ENCODE peak calls at places on chromosomes 13 and 19, in four cellular contexts. One of them, this sample, is unnamed.

GRCh38 chr19:4140237-4140711 is 13.2 kb upstream of the CREB3L3 start:
- DNase-seq in SK-N-SH: peak
- DNase-seq in K562: peak
- DNase-seq in WTC11: peak
- DNase-seq in this sample: no peak

GRCh38 chr13:109361562-109361961 is 424.8 kb downstream of the IRS2 start:
- DNase-seq in SK-N-SH: peak
- DNase-seq in WTC11: no peak
- DNase-seq in K562: no peak
- DNase-seq in this sample: no peak

GRCh38 chr19:18699403-18700054 is 16.0 kb downstream of the CRTC1 start:
- DNase-seq in WTC11: no peak
- DNase-seq in K562: peak
- DNase-seq in SK-N-SH: no peak
- DNase-seq in this sample: no peak

GRCh38 chr13:78631077-78631476 is 27.7 kb upstream of the POU4F1 start:
- DNase-seq in WTC11: no peak
- DNase-seq in SK-N-SH: no peak
- DNase-seq in K562: no peak
- DNase-seq in this sample: no peak

GRCh38 chr19:35136977-35137702 is 1.5 kb upstream of the FXYD1 start:
- DNase-seq in WTC11: no peak
- DNase-seq in SK-N-SH: no peak
- DNase-seq in K562: no peak
- DNase-seq in this sample: no peak

GRCh38 chr19:3358919-3359849 is 7.2 kb upstream of the NFIC start:
- DNase-seq in WTC11: no peak
- DNase-seq in SK-N-SH: peak
- DNase-seq in K562: peak
- DNase-seq in this sample: no peak

GRCh38 chr13:19181021-19181620 is 503 bp downstream of the TUBA3C start:
- DNase-seq in SK-N-SH: no peak
- DNase-seq in K562: no peak
- DNase-seq in WTC11: no peak
- DNase-seq in this sample: no peak

GRCh38 chr13:107203146-107203847 is 635.4 kb upstream of the ARGLU1 start:
- DNase-seq in SK-N-SH: peak
- DNase-seq in K562: peak
- DNase-seq in WTC11: peak
- DNase-seq in this sample: no peak

GRCh38 chr19:39137131-39137530 is 11.5 kb downstream of the PAK4 start:
- DNase-seq in K562: no peak
- DNase-seq in SK-N-SH: peak
- DNase-seq in WTC11: no peak
- DNase-seq in this sample: no peak

GRCh38 chr13:34011552-34012085 is 193.7 kb downstream of the RFC3 start:
- DNase-seq in K562: no peak
- DNase-seq in SK-N-SH: no peak
- DNase-seq in WTC11: no peak
- DNase-seq in this sample: no peak

GRCh38 chr13:94800423-94800822 is 88.1 kb upstream of the SOX21 start:
- DNase-seq in K562: no peak
- DNase-seq in WTC11: no peak
- DNase-seq in SK-N-SH: no peak
- DNase-seq in this sample: no peak

GRCh38 chr19:19348266-19348665 is 27.6 kb downstream of the MAU2 start:
- DNase-seq in WTC11: no peak
- DNase-seq in SK-N-SH: no peak
- DNase-seq in K562: no peak
- DNase-seq in this sample: no peak

GRCh38 chr13:27038323-27038722 is 133.3 kb downstream of the USP12 start:
- DNase-seq in SK-N-SH: no peak
- DNase-seq in WTC11: no peak
- DNase-seq in K562: no peak
- DNase-seq in this sample: no peak

GRCh38 chr19:56015756-56016155 is 29.2 kb downstream of the NLRP5 start:
- DNase-seq in WTC11: no peak
- DNase-seq in SK-N-SH: no peak
- DNase-seq in K562: peak
- DNase-seq in this sample: no peak

GRCh38 chr19:5943623-5944022 is 29.6 kb downstream of the CAPS start:
- DNase-seq in SK-N-SH: no peak
- DNase-seq in WTC11: no peak
- DNase-seq in K562: no peak
- DNase-seq in this sample: no peak
- TF ChIP-seq USF1 in SK-N-SH: no peak
- TF ChIP-seq USF1 in WTC11: no peak
- TF ChIP-seq USF1 in K562: no peak
- TF ChIP-seq USF1 in this sample: no peak

DNA sequence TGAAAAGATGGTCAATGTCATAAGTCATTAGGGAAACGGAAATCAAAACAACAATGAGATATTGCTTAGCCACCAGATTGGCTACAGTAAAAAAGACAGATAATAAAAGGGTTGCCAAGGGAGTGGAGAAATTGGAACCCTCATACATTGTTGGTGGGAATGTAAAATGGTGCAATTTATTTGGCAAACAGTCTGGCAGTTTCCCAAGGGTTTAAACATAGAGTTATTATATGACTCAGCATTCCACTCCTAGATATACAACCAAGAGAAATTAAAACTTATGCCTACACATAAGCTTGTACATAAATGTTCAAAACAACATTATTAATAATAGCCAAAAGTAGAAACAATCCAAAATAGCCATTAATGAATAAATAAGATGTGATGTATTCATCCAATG is 9.9 kb upstream of the ZNF227 start:
- DNase-seq in WTC11: no peak
- DNase-seq in SK-N-SH: no peak
- DNase-seq in K562: no peak
- DNase-seq in this sample: no peak
- TF ChIP-seq USF1 in WTC11: no peak
- TF ChIP-seq USF1 in SK-N-SH: no peak
- TF ChIP-seq USF1 in K562: no peak
- TF ChIP-seq USF1 in this sample: no peak

GRCh38 chr13:28579334-28579733 is 79.6 kb upstream of the POMP start:
- DNase-seq in SK-N-SH: no peak
- DNase-seq in WTC11: peak
- DNase-seq in K562: no peak
- DNase-seq in this sample: no peak

GRCh38 chr13:28573595-28574373 is 78.9 kb upstream of the FLT1 start:
- DNase-seq in K562: no peak
- DNase-seq in WTC11: no peak
- DNase-seq in SK-N-SH: no peak
- DNase-seq in this sample: no peak

GRCh38 chr13:28576037-28576436 is 81.1 kb upstream of the FLT1 start:
- DNase-seq in SK-N-SH: no peak
- DNase-seq in K562: no peak
- DNase-seq in WTC11: no peak
- DNase-seq in this sample: no peak

GRCh38 chr13:28575200-28575599 is 80.3 kb upstream of the FLT1 start:
- DNase-seq in SK-N-SH: no peak
- DNase-seq in K562: peak
- DNase-seq in WTC11: no peak
- DNase-seq in this sample: peak

DNA sequence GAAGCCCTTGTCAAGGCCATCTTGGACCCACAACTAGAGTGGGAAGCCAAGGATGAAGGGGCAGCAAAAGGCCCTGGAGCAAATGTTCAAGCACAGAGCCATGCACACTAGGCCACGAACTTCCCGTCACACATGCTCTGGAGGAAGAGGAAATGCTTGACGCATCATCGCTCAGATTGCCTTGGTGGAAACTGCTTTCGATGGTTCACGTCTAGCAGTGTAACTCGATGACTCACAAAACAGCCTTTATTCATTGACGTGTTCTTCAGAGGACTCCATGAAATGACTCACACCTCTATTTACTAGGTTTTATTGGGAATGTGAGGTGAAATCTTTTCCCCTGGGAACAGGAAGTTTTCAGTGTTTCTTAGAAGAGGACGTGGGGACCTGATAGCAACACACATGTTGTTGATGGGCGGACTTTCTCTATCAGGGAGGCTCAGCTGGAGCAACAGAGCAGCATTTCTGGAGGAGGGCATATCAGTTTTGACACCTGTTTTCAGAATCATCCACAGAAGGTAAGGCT is 79.8 kb upstream of the FLT1 start:
- DNase-seq in SK-N-SH: no peak
- DNase-seq in WTC11: no peak
- DNase-seq in K562: peak
- DNase-seq in this sample: peak
- TF ChIP-seq USF1 in SK-N-SH: no peak
- TF ChIP-seq USF1 in WTC11: no peak
- TF ChIP-seq USF1 in K562: no peak
- TF ChIP-seq USF1 in this sample: no peak

GRCh38 chr19:15300533-15301194 is 31.7 kb downstream of the BRD4 start:
- DNase-seq in K562: no peak
- DNase-seq in WTC11: no peak
- DNase-seq in SK-N-SH: no peak
- DNase-seq in this sample: no peak

GRCh38 chr19:15298847-15299567 is 33.3 kb downstream of the BRD4 start:
- DNase-seq in K562: no peak
- DNase-seq in WTC11: no peak
- DNase-seq in SK-N-SH: no peak
- DNase-seq in this sample: no peak

GRCh38 chr19:15296841-15297415 is 35.4 kb downstream of the BRD4 start:
- DNase-seq in SK-N-SH: no peak
- DNase-seq in WTC11: no peak
- DNase-seq in K562: no peak
- DNase-seq in this sample: no peak

GRCh38 chr19:15297416-15298224 is 34.7 kb downstream of the BRD4 start:
- DNase-seq in K562: no peak
- DNase-seq in WTC11: peak
- DNase-seq in SK-N-SH: no peak
- DNase-seq in this sample: no peak

DNA sequence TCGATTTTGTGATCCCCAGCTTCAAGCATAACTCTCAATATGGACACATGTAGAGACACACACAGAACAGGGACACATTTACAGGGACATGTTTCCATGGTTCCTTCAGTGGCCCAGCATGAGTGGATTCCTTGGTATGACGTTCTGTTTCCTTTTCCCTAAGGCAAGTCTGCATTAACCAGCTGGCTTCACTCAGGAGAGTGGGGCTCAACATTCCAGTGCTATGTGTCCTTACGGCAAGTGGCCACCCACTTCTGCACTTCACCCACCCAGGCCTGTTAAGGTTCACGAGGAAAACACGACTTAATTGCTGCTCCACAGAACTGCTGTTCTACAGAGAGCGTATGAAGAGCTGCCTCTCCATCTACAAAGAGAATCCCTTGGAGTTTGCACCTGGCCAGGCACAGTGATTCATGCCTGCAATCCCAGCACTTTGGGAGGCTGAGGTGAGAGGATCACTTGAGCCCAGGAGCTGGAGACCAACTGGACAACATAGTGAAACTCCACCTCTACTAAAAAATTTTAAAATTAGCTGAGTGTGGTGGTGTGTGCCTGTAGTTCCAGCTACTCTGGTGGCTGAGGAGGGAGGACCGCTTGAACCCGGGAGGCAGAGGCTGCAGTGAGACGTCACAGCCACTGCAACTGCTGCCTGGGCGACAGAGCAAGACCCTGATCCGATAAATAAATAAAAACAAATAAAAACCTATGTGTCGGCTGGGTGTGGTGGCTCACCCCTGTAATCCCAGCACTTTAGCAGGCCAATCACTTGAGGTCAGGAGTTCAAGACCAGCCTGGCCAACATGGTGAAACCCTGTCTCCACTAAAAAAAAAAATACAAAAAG is 32.5 kb downstream of the BRD4 start:
- DNase-seq in SK-N-SH: no peak
- DNase-seq in WTC11: no peak
- DNase-seq in K562: no peak
- DNase-seq in this sample: no peak
- TF ChIP-seq USF1 in SK-N-SH: no peak
- TF ChIP-seq USF1 in WTC11: no peak
- TF ChIP-seq USF1 in K562: no peak
- TF ChIP-seq USF1 in this sample: no peak

This sample was measured in GM12878.